ENCODE peak calls at places on chromosomes 2 and 18, in six cellular contexts. K is fibroblast of mammary gland, M is EH, J is left cardiac atrium, P is lower lobe of right lung, Z is mesothelial cell of epicardium. X is an unnamed sample.

GRCh38 chr2:53821810-53822209 is 35.0 kb downstream of the ERLEC1 start:
- DNase-seq in K (no peak), M (no peak), J (no peak), P (no peak), Z (no peak), X (no peak)

GRCh38 chr2:216242365-216242764 is 129.9 kb downstream of the MARCHF4 start:
- DNase-seq in K (no peak), M (no peak), J (no peak), P (no peak), Z (no peak), X (peak)

GRCh38 chr18:41128545-41128944 is 826.5 kb upstream of the PIK3C3 start:
- DNase-seq in K (peak), M (peak), J (no peak), P (no peak), Z (no peak), X (no peak)

GRCh38 chr2:86482034-86482433 is 40.9 kb downstream of the KDM3A start:
- DNase-seq in K (no peak), M (peak), J (no peak), P (no peak), Z (no peak), X (no peak)

GRCh38 chr2:74379851-74380789 is at the start of gene DCTN1:
- DNase-seq in K (peak), M (peak), J (peak), P (no peak), Z (no peak), X (peak)

GRCh38 chr2:105780606-105781005 is 35.9 kb downstream of the NCK2 start:
- DNase-seq in K (no peak), M (no peak), J (no peak), P (no peak), Z (no peak), X (no peak)

GRCh38 chr2:235216901-235217300 is 265.1 kb downstream of the SH3BP4 start:
- DNase-seq in K (peak), M (peak), J (no peak), P (no peak), Z (no peak), X (no peak)

GRCh38 chr18:53838796-53839195 is 385.7 kb downstream of the MBD2 start:
- DNase-seq in K (no peak), M (no peak), J (no peak), P (no peak), Z (no peak), X (no peak)

GRCh38 chr2:203743441-203743932 is 37.0 kb downstream of the CD28 start:
- DNase-seq in K (peak), M (peak), J (no peak), P (no peak), Z (no peak), X (no peak)

GRCh38 chr2:74497777-74498499 is 1.5 kb downstream of the LBX2 start:
- DNase-seq in K (no peak), M (no peak), J (no peak), P (peak), Z (no peak), X (no peak)

GRCh38 chr18:48987821-48988220 is 37.1 kb upstream of the SMAD7 start:
- DNase-seq in K (no peak), M (no peak), J (no peak), P (no peak), Z (no peak), X (no peak)

GRCh38 chr2:228261546-228261945 is 80.1 kb upstream of the SPHKAP start:
- DNase-seq in K (no peak), M (no peak), J (no peak), P (no peak), Z (no peak), X (no peak)

GRCh38 chr2:11896386-11896785 is 150.0 kb downstream of the LPIN1 start:
- DNase-seq in K (no peak), M (peak), J (no peak), P (no peak), Z (no peak), X (no peak)

GRCh38 chr2:69902213-69902922 is 8.6 kb downstream of the SNRNP27 start:
- DNase-seq in K (no peak), M (no peak), J (peak), P (peak), Z (no peak), X (no peak)

GRCh38 chr18:30177056-30177455 is 865.5 kb downstream of the DSC3 start:
- DNase-seq in K (no peak), M (peak), J (no peak), P (no peak), Z (no peak), X (no peak)

GRCh38 chr18:7021994-7022840 is 95.4 kb downstream of the LAMA1 start:
- DNase-seq in K (peak), M (peak), J (no peak), P (no peak), Z (no peak), X (no peak)

GRCh38 chr2:43238176-43238575 is 11.8 kb upstream of the ZFP36L2 start:
- DNase-seq in K (peak), M (peak), J (no peak), P (no peak), Z (no peak), X (no peak)

GRCh38 chr2:176193048-176193447 is 4.6 kb downstream of the HOXD1 start:
- DNase-seq in K (no peak), M (no peak), J (no peak), P (no peak), Z (no peak), X (no peak)

GRCh38 chr18:49224130-49224529 is 236.3 kb downstream of the DYM start:
- DNase-seq in K (no peak), M (no peak), J (no peak), P (no peak), Z (no peak), X (no peak)

GRCh38 chr2:200810252-200810650 is 1.5 kb upstream of the BZW1 start:
- DNase-seq in K (peak), M (peak), J (peak), P (no peak), Z (no peak), X (no peak)

GRCh38 chr18:955379-956066 is 50.9 kb downstream of the ADCYAP1 start:
- DNase-seq in K (no peak), M (no peak), J (no peak), P (no peak), Z (no peak), X (no peak)

GRCh38 chr2:134154269-134154668 is 99.6 kb upstream of the MGAT5 start:
- DNase-seq in K (no peak), M (no peak), J (peak), P (peak), Z (no peak), X (no peak)

GRCh38 chr2:45180784-45181183 is 171.5 kb upstream of the SIX2 start:
- DNase-seq in K (peak), M (peak), J (no peak), P (no peak), Z (no peak), X (no peak)

GRCh38 chr2:168087406-168087805 is 160.0 kb downstream of the STK39 start:
- DNase-seq in K (no peak), M (peak), J (no peak), P (no peak), Z (no peak), X (no peak)

GRCh38 chr2:149877913-149878312 is 290.3 kb upstream of the MMADHC start:
- DNase-seq in K (peak), M (peak), J (no peak), P (no peak), Z (no peak), X (no peak)